ENCODE peak calls at places on chromosomes 5 and 9, in five cellular contexts. O is activated T-helper 1 cell treated with Interleukin-2 at 50 U/mL for 16 hours, T is ovary, I is spleen, P is germinal center. L is an unnamed sample.
A peak's percentile ranks its signal among the peaks of the same experiment; 100 is the strongest.

GRCh38 chr5:113179156-113179555 is 202.6 kb downstream of the DCP2 start:
- DNase-seq in P (no peak), I (no peak), T (no peak), O (no peak), L (no peak)

GRCh38 chr5:102048940-102049339 is 247.1 kb downstream of the SLCO4C1 start:
- DNase-seq in P (no peak), T (no peak), O (no peak), I (no peak), L (peak; percentile 8)

GRCh38 chr5:166172597-166172996 is 2118.8 kb upstream of the WWC1 start:
- DNase-seq in O (no peak), I (no peak), P (no peak), T (no peak), L (no peak)

GRCh38 chr5:178309271-178310008 is 76.8 kb upstream of the PHYKPL start:
- DNase-seq in O (no peak), T (no peak), P (no peak), I (peak; percentile 59), L (no peak)

GRCh38 chr9:19416143-19416542 is 7.3 kb downstream of the ACER2 start:
- DNase-seq in P (no peak), O (no peak), T (no peak), I (no peak), L (no peak)

GRCh38 chr9:83403864-83404263 is 134.3 kb downstream of the FRMD3 start:
- DNase-seq in P (no peak), T (no peak), O (no peak), I (no peak), L (no peak)

GRCh38 chr5:133425764-133426738 is 186.3 kb downstream of the FSTL4 start:
- DNase-seq in P (no peak), I (no peak), O (no peak), T (no peak), L (no peak)

GRCh38 chr9:98378206-98379193 is 123.1 kb upstream of the TBC1D2 start:
- DNase-seq in T (no peak), O (no peak), P (no peak), I (no peak), L (no peak)

GRCh38 chr5:173327084-173327947 is 898 bp downstream of the STC2 start:
- DNase-seq in P (no peak), I (peak; percentile 60), O (no peak), T (no peak), L (peak; percentile 27)

GRCh38 chr5:113091622-113092021 is 115.0 kb downstream of the DCP2 start:
- DNase-seq in I (no peak), O (no peak), P (no peak), T (peak; percentile 75), L (no peak)

GRCh38 chr9:124306098-124306735 is 48.5 kb downstream of the NEK6 start:
- DNase-seq in P (no peak), T (no peak), I (no peak), O (no peak), L (no peak)

GRCh38 chr9:114470581-114470980 is 34.7 kb downstream of the WHRN start:
- DNase-seq in I (no peak), P (no peak), O (no peak), T (no peak), L (no peak)

GRCh38 chr5:42944989-42945388 is 95.1 kb downstream of the ANXA2R start:
- DNase-seq in T (no peak), P (no peak), O (no peak), I (no peak), L (no peak)

GRCh38 chr5:167783145-167783817 is 508.2 kb upstream of the WWC1 start:
- DNase-seq in I (no peak), P (no peak), T (no peak), O (no peak), L (no peak)

GRCh38 chr9:128341435-128341849 is 1.1 kb downstream of the SLC27A4 start:
- DNase-seq in T (peak; percentile 45), O (peak; percentile 43), P (peak; percentile 80), I (peak; percentile 79), L (peak; percentile 89)

GRCh38 chr5:158340608-158341007 is 481.7 kb upstream of the CLINT1 start:
- DNase-seq in I (no peak), T (no peak), O (no peak), P (no peak), L (no peak)

GRCh38 chr5:174493536-174493935 is 230.8 kb upstream of the MSX2 start:
- DNase-seq in O (no peak), P (no peak), I (no peak), T (no peak), L (no peak)

L was measured in NAMALWA.